ENCODE peak calls at places on chromosomes 11 and 22, in four cellular contexts. F is spleen, T is A549, M is lower lobe of right lung. Z is an unnamed sample.

GRCh38 chr11:68969386-68969785 is 11.4 kb downstream of the MRGPRD start:
- DNase-seq in F (peak; percentile 17), T (no peak), M (peak; percentile 15), Z (no peak)

GRCh38 chr11:18632841-18633240 is 1.3 kb downstream of the SPTY2D1 start:
- DNase-seq in F (no peak), M (no peak), T (no peak), Z (no peak)

GRCh38 chr11:69044111-69045013 is 4.4 kb upstream of the TPCN2 start:
- DNase-seq in T (peak; percentile 84), F (peak; percentile 77), M (peak; percentile 78), Z (peak; percentile 72)

GRCh38 chr11:58259983-58260382 is 8.1 kb downstream of the OR10W1 start:
- DNase-seq in M (no peak), T (no peak), F (no peak), Z (no peak)

GRCh38 chr11:93444671-93445073 is 98.5 kb downstream of the SMCO4 start:
- DNase-seq in T (no peak), F (no peak), M (no peak), Z (no peak)

GRCh38 chr11:17012712-17013547 is 1.3 kb downstream of the PLEKHA7 start:
- DNase-seq in F (peak; percentile 73), M (peak; percentile 56), T (peak; percentile 91), Z (no peak)

GRCh38 chr22:17369553-17370035 is 334 bp downstream of the CECR2 start:
- DNase-seq in T (no peak), M (peak; percentile 68), F (peak; percentile 82), Z (no peak)

GRCh38 chr11:92384316-92384715 is 159.7 kb downstream of the FAT3 start:
- DNase-seq in M (no peak), T (no peak), F (no peak), Z (no peak)

GRCh38 chr11:71078482-71078881 is 173.9 kb downstream of the SHANK2 start:
- DNase-seq in F (no peak), T (peak; percentile 38), M (no peak), Z (no peak)

GRCh38 chr22:29706991-29707390 is 12.8 kb upstream of the CABP7 start:
- DNase-seq in M (no peak), F (no peak), T (no peak), Z (no peak)

GRCh38 chr11:91871048-91871447 is 353.6 kb upstream of the FAT3 start:
- DNase-seq in T (no peak), F (no peak), M (no peak), Z (no peak)

GRCh38 chr11:105202844-105203548 is 63.4 kb upstream of the CARD18 start:
- DNase-seq in F (no peak), M (no peak), T (peak; percentile 44), Z (no peak)

GRCh38 chr11:65556470-65557279 is 1.5 kb downstream of the LTBP3 start:
- DNase-seq in F (no peak), T (peak; percentile 52), M (no peak), Z (no peak)

GRCh38 chr11:65558785-65559509 is 788 bp upstream of the LTBP3 start:
- DNase-seq in F (peak; percentile 79), T (peak; percentile 57), M (peak; percentile 65), Z (no peak)

GRCh38 chr11:65559535-65559934 is 1.4 kb upstream of the LTBP3 start:
- DNase-seq in M (no peak), T (no peak), F (no peak), Z (no peak)

GRCh38 chr11:65557280-65558001 is 718 bp downstream of the LTBP3 start:
- DNase-seq in F (peak; percentile 87), M (no peak), T (peak; percentile 48), Z (no peak)

DNA sequence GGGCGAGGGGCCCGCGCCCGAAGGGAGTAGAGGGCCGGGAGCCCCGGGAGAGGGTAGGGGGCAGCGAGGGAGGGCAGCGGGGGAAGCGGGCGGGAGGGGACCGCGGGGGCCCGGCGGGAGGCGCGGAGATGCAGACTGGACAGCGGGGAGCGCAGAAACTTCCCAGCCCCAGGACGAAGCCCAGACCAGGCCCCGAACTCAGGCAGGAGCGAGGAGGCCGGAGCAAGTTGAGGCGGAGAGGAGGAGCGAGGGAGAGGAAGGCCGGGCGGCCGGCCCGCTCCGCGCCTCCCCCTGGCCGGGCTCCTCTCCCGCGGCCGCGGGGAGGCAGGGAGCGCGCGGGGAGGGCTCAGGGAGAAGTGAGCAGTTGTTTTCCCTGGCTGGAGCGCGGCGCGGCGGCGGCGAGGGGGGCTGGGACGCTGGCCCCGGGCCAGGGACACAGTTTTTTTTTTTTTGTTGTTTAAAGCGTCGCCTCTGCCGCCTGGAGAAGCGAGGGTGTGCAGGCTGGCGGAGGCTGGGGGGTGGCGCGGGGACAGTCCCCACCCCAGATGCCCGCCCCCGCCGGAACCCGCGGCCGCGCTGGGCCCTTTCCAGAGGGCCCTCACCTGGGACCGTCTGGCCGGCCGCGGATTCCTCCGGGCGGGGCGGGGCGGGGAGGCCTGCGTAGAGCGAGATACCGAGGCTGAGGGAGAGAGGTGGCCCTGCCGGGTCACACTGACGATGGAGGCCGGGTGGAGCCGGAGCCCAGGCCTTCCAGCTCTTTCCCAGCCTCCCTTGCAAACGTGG is at the start of gene LTBP3:
- DNase-seq in M (peak; percentile 87), T (peak; percentile 64), F (peak; percentile 89), Z (no peak)
- TF ChIP-seq CTCF in M (no peak), T (no peak), F (no peak), Z (no peak)

DNA sequence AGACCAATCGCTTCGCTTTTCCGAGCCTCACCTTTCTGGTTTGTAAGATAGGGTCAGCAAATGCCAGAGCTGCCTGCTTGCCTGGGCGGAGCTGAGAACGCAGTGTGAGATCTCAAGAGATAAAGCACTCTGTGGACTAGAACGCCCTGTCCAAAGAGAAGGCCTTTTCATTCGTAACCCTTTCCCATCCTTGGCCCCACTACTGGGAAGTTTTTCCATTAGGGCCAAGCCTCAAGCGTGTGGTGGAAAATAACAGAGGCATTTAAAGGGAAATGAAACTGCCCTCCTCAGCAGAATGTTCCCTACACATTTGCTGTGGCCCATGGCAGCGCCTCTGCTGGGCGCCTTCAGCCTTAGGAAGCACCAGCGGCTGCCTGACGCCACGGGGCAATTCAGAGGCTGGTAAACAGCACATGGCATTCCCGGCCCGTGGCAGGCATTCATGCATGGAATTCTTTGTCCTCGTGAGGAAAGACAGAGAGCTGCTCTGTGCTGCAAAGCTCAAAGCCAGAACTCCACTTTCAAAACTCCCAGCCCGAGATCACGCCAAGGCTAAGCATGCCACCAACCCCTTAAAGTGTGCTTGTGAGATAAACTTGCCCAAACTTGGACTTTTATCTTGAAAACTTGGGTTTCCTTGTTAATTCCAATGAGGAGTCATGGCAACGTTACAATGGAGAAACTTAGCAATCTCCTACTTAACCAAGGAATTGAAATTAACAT is 38.1 kb downstream of the AHNAK start:
- DNase-seq in T (peak; percentile 88), F (peak; percentile 81), M (peak; percentile 85), Z (peak; percentile 77)
- TF ChIP-seq CTCF in T (peak; percentile 50), F (peak; percentile 56), M (peak; percentile 66), Z (peak; percentile 68)

GRCh38 chr22:27381960-27382742 is 419.4 kb downstream of the MN1 start:
- DNase-seq in M (no peak), F (no peak), T (no peak), Z (no peak)
- TF ChIP-seq CTCF in M (no peak), F (no peak), T (no peak), Z (no peak)

DNA sequence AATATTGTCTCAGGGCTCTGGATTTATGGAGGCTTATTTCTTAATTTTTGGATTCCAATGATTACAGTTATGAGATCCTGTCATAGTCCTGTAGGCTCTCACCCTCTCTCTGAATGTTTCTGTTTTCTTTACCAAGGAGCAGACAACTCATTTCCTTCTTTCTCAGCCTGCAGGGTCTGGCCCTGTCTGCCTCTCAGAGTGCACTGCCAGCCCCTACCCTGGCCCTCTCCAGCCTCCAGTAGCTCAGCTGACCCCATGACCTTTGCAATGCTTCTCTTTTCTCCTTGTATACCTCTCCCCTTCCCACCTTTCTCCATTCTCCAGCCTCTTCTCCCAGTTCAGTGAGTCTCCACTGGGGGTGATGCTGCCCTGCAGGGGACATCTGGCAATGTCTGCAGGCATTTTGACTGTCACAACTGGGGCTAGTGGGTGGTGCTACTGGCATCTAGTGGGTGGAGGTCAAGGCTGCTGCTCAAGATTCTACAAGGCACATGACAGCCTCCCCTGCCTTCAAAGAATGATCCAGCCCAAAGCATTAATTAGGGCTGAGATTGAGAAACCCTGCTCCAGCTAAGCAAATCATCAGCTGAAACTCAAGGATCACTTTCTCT is 78.8 kb downstream of the APIP start:
- DNase-seq in F (no peak), M (no peak), T (peak; percentile 16), Z (no peak)
- TF ChIP-seq CTCF in F (no peak), M (no peak), T (no peak), Z (no peak)

GRCh38 chr11:66510271-66510989 is at the start of gene BBS1:
- DNase-seq in F (peak; percentile 97), M (peak; percentile 92), T (peak; percentile 82), Z (peak; percentile 85)
- TF ChIP-seq CTCF in F (no peak), M (no peak), T (no peak), Z (no peak)

DNA sequence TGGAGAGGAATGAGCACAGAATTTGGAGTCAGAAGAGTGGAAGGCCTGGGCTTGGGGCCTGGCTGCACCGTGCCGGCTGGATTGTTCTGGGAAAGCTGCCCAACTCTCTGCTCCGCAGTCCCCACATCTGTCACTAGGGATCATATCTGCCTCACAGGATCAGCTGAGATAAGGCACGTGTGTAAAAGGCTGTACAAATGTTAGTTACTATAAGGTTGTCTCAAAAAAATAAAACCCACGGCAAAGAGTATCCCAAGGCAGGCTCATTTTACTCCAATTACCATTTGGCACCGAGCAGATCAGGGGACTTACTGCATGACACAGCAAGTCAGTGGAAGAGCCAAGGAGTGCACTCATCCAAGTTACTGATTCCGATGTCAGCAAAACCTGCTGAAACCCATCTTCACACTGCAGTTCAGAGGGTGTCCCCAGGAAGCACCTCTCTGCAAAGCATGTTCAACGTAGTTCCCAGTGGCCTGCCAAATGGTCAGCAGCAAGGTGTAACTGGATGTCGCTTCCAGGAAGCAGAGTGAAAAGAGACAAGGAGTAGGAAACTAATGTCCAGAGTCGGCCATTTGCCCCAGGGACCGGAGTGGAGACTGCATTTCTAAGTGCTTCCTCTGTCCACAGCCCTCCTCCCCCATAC is 18.1 kb upstream of the MRTFA start:
- DNase-seq in T (peak; percentile 43), F (no peak), M (no peak), Z (no peak)
- TF ChIP-seq CTCF in T (no peak), F (peak; percentile 44), M (peak; percentile 26), Z (no peak)

DNA sequence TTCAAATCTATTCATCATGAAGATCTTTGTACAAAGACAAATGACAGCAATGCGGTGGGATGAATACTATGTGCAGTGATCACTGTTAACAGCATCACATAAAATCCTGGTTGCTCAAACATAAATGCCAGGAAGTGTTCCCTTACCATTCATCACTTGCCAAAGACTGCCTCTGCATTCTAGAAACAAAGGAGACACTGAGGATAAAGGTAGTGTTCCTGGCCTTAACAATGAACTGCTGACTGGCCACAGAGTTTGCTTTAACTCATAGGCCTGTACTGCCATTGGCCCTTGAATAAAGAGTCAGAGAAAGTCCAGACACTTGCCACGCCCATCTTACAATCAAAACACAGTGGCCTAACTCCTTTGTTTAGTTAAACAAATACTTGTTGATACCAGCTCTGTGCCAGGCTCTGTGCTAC is 29.5 kb downstream of the C2CD3 start:
- DNase-seq in M (no peak), T (peak; percentile 82), F (no peak), Z (no peak)
- TF ChIP-seq CTCF in M (no peak), T (no peak), F (no peak), Z (no peak)

DNA sequence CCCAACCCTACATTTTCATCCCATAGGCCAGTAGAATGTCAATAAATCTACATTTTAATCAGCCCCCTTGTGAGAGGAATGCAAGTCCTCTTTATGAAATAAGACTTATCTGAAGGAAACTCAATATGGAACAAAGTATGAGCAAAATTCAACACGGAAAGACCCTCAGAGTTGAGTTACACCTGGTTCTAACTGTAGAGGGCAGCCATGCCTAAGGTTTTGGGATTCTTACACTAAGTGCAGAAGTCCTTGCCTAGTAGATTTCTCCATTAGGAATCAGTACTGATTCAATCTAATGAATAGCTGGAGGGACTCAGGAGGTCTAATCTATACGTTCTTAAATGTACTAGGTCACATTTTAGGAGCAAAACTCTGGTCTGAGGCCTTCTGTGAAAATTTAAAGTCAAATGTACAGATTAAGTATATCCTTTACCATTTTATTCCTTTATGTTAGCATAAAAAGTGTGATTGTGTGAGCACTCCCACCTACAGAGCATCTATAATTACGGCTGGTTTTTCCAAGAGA is 904.5 kb downstream of the DLG2 start:
- DNase-seq in F (no peak), T (peak; percentile 12), M (no peak), Z (no peak)
- TF ChIP-seq CTCF in F (no peak), T (no peak), M (no peak), Z (no peak)